ENCODE peak calls at places on chromosomes 12 and 14, in four cellular contexts. One of them, this sample, is unnamed.

GRCh38 chr12:1662761-1663439 is 28.0 kb upstream of the ADIPOR2 start:
- DNase-seq in glutamatergic neuron: peak
- DNase-seq in sigmoid colon: peak
- DNase-seq in left lung: peak
- DNase-seq in this sample: peak

GRCh38 chr14:68380304-68380840 is 412.5 kb downstream of the ZFP36L1 start:
- DNase-seq in glutamatergic neuron: no peak
- DNase-seq in sigmoid colon: no peak
- DNase-seq in left lung: no peak
- DNase-seq in this sample: no peak

GRCh38 chr12:103785243-103786031 is 55.6 kb downstream of the NT5DC3 start:
- DNase-seq in glutamatergic neuron: no peak
- DNase-seq in sigmoid colon: peak
- DNase-seq in left lung: no peak
- DNase-seq in this sample: no peak

GRCh38 chr12:114981036-114981435 is 297.1 kb upstream of the TBX3 start:
- DNase-seq in glutamatergic neuron: no peak
- DNase-seq in sigmoid colon: no peak
- DNase-seq in left lung: no peak
- DNase-seq in this sample: no peak

GRCh38 chr12:112252184-112252583 is 126.8 kb downstream of the TRAFD1 start:
- DNase-seq in glutamatergic neuron: no peak
- DNase-seq in sigmoid colon: no peak
- DNase-seq in left lung: no peak
- DNase-seq in this sample: no peak

GRCh38 chr12:124658302-124658701 is 90.9 kb upstream of the NCOR2 start:
- DNase-seq in glutamatergic neuron: no peak
- DNase-seq in sigmoid colon: no peak
- DNase-seq in left lung: no peak
- DNase-seq in this sample: no peak

GRCh38 chr12:102958073-102958829 is 777 bp downstream of the ASCL1 start:
- DNase-seq in glutamatergic neuron: peak
- DNase-seq in sigmoid colon: no peak
- DNase-seq in left lung: no peak
- DNase-seq in this sample: no peak

GRCh38 chr14:32625211-32625610 is 296.1 kb downstream of the AKAP6 start:
- DNase-seq in glutamatergic neuron: no peak
- DNase-seq in sigmoid colon: no peak
- DNase-seq in left lung: no peak
- DNase-seq in this sample: no peak

GRCh38 chr12:67637718-67638117 is 10.8 kb upstream of the DYRK2 start:
- DNase-seq in glutamatergic neuron: no peak
- DNase-seq in sigmoid colon: no peak
- DNase-seq in left lung: no peak
- DNase-seq in this sample: no peak

GRCh38 chr12:16602412-16602811 is 3.5 kb downstream of the LMO3 start:
- DNase-seq in glutamatergic neuron: no peak
- DNase-seq in sigmoid colon: no peak
- DNase-seq in left lung: no peak
- DNase-seq in this sample: no peak

GRCh38 chr12:109581856-109582255 is 8.3 kb downstream of the MVK start:
- DNase-seq in glutamatergic neuron: no peak
- DNase-seq in sigmoid colon: no peak
- DNase-seq in left lung: peak
- DNase-seq in this sample: no peak

DNA sequence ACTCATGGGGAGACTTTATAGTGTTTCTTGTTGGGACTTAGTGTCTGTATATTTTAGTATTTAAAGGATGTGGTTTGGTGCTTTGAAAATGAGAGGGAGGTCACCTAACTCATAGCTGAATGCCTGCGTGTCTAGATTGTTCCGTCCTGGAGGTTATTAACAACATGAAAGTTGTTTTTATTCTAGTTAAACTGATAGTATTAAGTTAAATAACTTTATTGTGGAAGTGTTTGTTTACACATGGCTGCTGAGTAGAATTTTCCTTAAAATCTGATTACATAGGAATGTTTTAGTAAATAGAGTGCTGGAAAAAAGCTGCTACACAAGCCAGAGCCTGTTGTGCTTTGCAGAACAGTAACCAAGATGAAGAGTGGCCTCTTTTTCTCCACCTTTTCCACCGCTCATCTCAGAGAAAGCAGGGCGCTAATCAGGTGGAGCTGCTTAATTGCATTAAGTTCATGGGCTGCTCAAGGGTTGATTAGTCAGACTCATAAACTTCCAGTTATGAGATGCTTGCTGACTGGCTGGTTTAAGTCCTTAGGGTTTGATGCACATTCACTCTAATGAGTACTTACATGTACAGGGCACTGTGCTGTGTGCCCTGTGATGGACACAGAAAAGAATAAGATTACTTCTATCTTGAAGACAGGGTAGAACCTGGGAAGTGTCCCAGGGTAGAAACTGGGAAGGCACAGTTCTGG is 62.7 kb downstream of the FBXO34 start:
- DNase-seq in glutamatergic neuron: no peak
- DNase-seq in sigmoid colon: no peak
- DNase-seq in left lung: no peak
- DNase-seq in this sample: no peak
- TF ChIP-seq CTCF in glutamatergic neuron: no peak
- TF ChIP-seq CTCF in sigmoid colon: no peak
- TF ChIP-seq CTCF in left lung: no peak
- TF ChIP-seq CTCF in this sample: no peak

GRCh38 chr14:50666772-50667490 is 1.2 kb downstream of the SAV1 start:
- DNase-seq in glutamatergic neuron: no peak
- DNase-seq in sigmoid colon: peak
- DNase-seq in left lung: no peak
- DNase-seq in this sample: peak
- TF ChIP-seq CTCF in glutamatergic neuron: no peak
- TF ChIP-seq CTCF in sigmoid colon: no peak
- TF ChIP-seq CTCF in left lung: no peak
- TF ChIP-seq CTCF in this sample: no peak

DNA sequence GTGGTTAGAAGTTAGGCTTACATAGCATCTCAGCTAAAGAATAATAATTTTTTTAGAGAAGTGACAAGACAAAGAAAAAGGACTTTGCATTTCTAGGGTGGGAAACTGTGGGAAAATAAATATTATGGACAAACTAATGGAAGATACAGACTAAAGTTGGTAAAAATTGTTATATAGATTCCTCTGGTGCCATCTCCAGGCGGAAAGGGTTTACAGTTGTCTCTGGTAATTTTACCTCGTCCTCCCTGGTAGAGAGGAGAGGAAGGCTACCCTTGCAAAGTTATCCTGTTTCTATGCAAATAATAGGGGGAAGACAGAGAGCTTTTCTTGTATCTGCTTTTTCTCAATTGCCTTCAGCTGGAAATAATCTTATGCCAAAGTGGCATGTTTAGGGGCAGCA is 5.2 kb downstream of the OR11G2 start:
- DNase-seq in glutamatergic neuron: no peak
- DNase-seq in sigmoid colon: no peak
- DNase-seq in left lung: no peak
- DNase-seq in this sample: no peak
- TF ChIP-seq CTCF in glutamatergic neuron: no peak
- TF ChIP-seq CTCF in sigmoid colon: no peak
- TF ChIP-seq CTCF in left lung: no peak
- TF ChIP-seq CTCF in this sample: no peak

GRCh38 chr14:106872619-106873446 is 1346.5 kb downstream of the TMEM121 start:
- DNase-seq in glutamatergic neuron: no peak
- DNase-seq in sigmoid colon: no peak
- DNase-seq in left lung: peak
- DNase-seq in this sample: no peak

GRCh38 chr14:106874365-106874764 is 1348.0 kb downstream of the TMEM121 start:
- DNase-seq in glutamatergic neuron: no peak
- DNase-seq in sigmoid colon: no peak
- DNase-seq in left lung: no peak
- DNase-seq in this sample: no peak

GRCh38 chr14:106877527-106877926 is 1351.1 kb downstream of the TMEM121 start:
- DNase-seq in glutamatergic neuron: no peak
- DNase-seq in sigmoid colon: no peak
- DNase-seq in left lung: no peak
- DNase-seq in this sample: no peak

GRCh38 chr14:106876711-106877110 is 1350.3 kb downstream of the TMEM121 start:
- DNase-seq in glutamatergic neuron: no peak
- DNase-seq in sigmoid colon: no peak
- DNase-seq in left lung: no peak
- DNase-seq in this sample: no peak

DNA sequence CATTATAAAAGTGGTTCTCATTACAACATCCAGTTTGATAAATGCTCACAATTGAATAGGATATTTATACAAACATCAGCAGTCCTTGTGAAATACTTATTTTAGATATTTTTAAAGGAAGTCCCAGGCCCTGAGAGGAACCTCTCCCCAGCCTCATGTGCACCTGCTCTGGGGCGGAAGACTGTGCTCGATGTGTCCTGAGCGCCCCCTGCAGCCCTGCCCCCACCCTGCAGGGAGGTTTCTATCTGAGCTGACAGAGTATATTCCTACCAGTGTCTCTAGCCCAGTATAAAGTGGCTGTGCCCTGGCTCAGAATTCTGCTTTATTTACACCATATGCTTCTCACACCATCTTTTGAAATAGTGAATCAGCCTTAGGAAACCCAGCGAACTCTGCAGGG is 1349.1 kb downstream of the TMEM121 start:
- DNase-seq in glutamatergic neuron: no peak
- DNase-seq in sigmoid colon: no peak
- DNase-seq in left lung: peak
- DNase-seq in this sample: no peak
- TF ChIP-seq CTCF in glutamatergic neuron: no peak
- TF ChIP-seq CTCF in sigmoid colon: no peak
- TF ChIP-seq CTCF in left lung: no peak
- TF ChIP-seq CTCF in this sample: no peak

GRCh38 chr12:65220761-65221160 is 51.4 kb downstream of the LEMD3 start:
- DNase-seq in glutamatergic neuron: no peak
- DNase-seq in sigmoid colon: no peak
- DNase-seq in left lung: no peak
- DNase-seq in this sample: no peak
- TF ChIP-seq CTCF in glutamatergic neuron: no peak
- TF ChIP-seq CTCF in sigmoid colon: no peak
- TF ChIP-seq CTCF in left lung: no peak
- TF ChIP-seq CTCF in this sample: no peak

GRCh38 chr14:58367296-58367695 is 28.4 kb upstream of the TOMM20L start:
- DNase-seq in glutamatergic neuron: no peak
- DNase-seq in sigmoid colon: no peak
- DNase-seq in left lung: no peak
- DNase-seq in this sample: no peak

GRCh38 chr14:58362798-58363412 is 32.8 kb upstream of the TOMM20L start:
- DNase-seq in glutamatergic neuron: no peak
- DNase-seq in sigmoid colon: no peak
- DNase-seq in left lung: no peak
- DNase-seq in this sample: no peak
- TF ChIP-seq CTCF in glutamatergic neuron: no peak
- TF ChIP-seq CTCF in sigmoid colon: no peak
- TF ChIP-seq CTCF in left lung: no peak
- TF ChIP-seq CTCF in this sample: no peak

GRCh38 chr12:132341318-132342050 is 12.1 kb upstream of the GALNT9 start:
- DNase-seq in glutamatergic neuron: peak
- DNase-seq in sigmoid colon: no peak
- DNase-seq in left lung: peak
- DNase-seq in this sample: no peak

GRCh38 chr12:132344181-132344580 is 14.8 kb upstream of the GALNT9 start:
- DNase-seq in glutamatergic neuron: no peak
- DNase-seq in sigmoid colon: no peak
- DNase-seq in left lung: peak
- DNase-seq in this sample: no peak

GRCh38 chr12:132342828-132343227 is 13.4 kb upstream of the GALNT9 start:
- DNase-seq in glutamatergic neuron: no peak
- DNase-seq in sigmoid colon: no peak
- DNase-seq in left lung: peak
- DNase-seq in this sample: no peak

GRCh38 chr12:132343294-132343972 is 14.0 kb upstream of the GALNT9 start:
- DNase-seq in glutamatergic neuron: no peak
- DNase-seq in sigmoid colon: peak
- DNase-seq in left lung: peak
- DNase-seq in this sample: no peak

DNA sequence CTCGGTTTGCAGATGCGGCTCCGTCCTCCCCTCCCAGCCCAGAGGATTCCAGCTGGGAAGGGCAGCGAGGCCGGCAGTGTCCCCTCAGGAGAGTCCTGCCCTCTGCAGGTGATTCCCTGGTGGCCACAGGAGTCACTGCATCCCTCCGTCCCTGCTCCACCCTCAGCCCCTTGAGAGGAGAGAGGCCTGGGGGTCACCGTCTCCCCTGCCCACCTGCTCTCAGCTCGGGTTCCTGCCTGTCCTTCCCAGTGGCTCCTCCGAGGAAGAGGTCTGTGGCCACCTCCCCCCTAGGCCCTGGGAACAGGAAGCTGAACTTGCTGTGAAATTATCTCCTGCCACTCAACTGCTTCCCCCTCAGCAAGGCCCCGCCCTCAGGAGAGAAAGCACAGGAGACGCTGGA is 12.9 kb upstream of the GALNT9 start:
- DNase-seq in glutamatergic neuron: peak
- DNase-seq in sigmoid colon: no peak
- DNase-seq in left lung: peak
- DNase-seq in this sample: no peak
- TF ChIP-seq CTCF in glutamatergic neuron: peak
- TF ChIP-seq CTCF in sigmoid colon: no peak
- TF ChIP-seq CTCF in left lung: no peak
- TF ChIP-seq CTCF in this sample: no peak

This sample was measured in gastrocnemius medialis.